ENCODE peak calls at places on chromosome 17, in nine cellular contexts. U is stomach, O is GM12891, W is HCT116, L is adrenal gland, Q is ovary, G is transverse colon, T is K562, S is Peyer's patch. D is an unnamed sample.

GRCh38 chr17:27414271-27414670 is 42.0 kb upstream of the KSR1 start:
- DNase-seq in U (no peak), O (no peak), W (no peak), L (no peak), Q (no peak), G (no peak), T (no peak), S (no peak), D (no peak)

GRCh38 chr17:78488156-78488555 is 89.0 kb downstream of the DNAH17 start:
- DNase-seq in U (no peak), O (no peak), W (no peak), L (no peak), Q (no peak), G (no peak), T (no peak), S (no peak), D (no peak)

GRCh38 chr17:30187528-30187927 is 48.0 kb downstream of the SLC6A4 start:
- DNase-seq in U (no peak), O (no peak), W (no peak), L (no peak), Q (no peak), G (no peak), T (no peak), S (no peak), D (no peak)

GRCh38 chr17:59377410-59377809 is 46.0 kb downstream of the YPEL2 start:
- DNase-seq in U (no peak), O (no peak), W (no peak), L (no peak), Q (no peak), G (no peak), T (no peak), S (no peak), D (no peak)

GRCh38 chr17:3808701-3809100 is 7.7 kb upstream of the ITGAE start:
- DNase-seq in U (no peak), O (no peak), W (no peak), L (no peak), Q (no peak), G (no peak), T (no peak), S (no peak), D (no peak)

GRCh38 chr17:9020824-9021157 is 519 bp upstream of the NTN1 start:
- DNase-seq in U (no peak), O (no peak), W (no peak), L (no peak), Q (no peak), G (no peak), T (no peak), S (no peak), D (no peak)

GRCh38 chr17:61076649-61077048 is 323.0 kb upstream of the TBX2 start:
- DNase-seq in U (no peak), O (no peak), W (no peak), L (no peak), Q (no peak), G (no peak), T (no peak), S (no peak), D (no peak)

GRCh38 chr17:13765701-13766100 is 164.0 kb upstream of the HS3ST3A1 start:
- DNase-seq in U (no peak), O (no peak), W (no peak), L (no peak), Q (no peak), G (no peak), T (no peak), S (no peak), D (no peak)

GRCh38 chr17:70132505-70132904 is 36.8 kb upstream of the KCNJ2 start:
- DNase-seq in U (no peak), O (no peak), W (no peak), L (no peak), Q (no peak), G (no peak), T (no peak), S (no peak), D (no peak)

GRCh38 chr17:12180644-12181261 is 160.1 kb downstream of the MAP2K4 start:
- DNase-seq in U (no peak), O (no peak), W (peak; percentile 47), L (no peak), Q (peak; percentile 49), G (peak; percentile 11), T (peak; percentile 58), S (peak; percentile 51), D (peak; percentile 18)

GRCh38 chr17:67266496-67266895 is 21.5 kb upstream of the HELZ start:
- DNase-seq in U (no peak), O (no peak), W (no peak), L (no peak), Q (no peak), G (no peak), T (no peak), S (peak; percentile 15), D (peak; percentile 10)

GRCh38 chr17:74148901-74149596 is 54.4 kb upstream of the RPL38 start:
- DNase-seq in U (no peak), O (no peak), W (no peak), L (peak; percentile 25), Q (no peak), G (no peak), T (no peak), S (no peak), D (no peak)

GRCh38 chr17:81387235-81388060 is 7.8 kb upstream of the BAHCC1 start:
- DNase-seq in U (peak; percentile 53), O (peak; percentile 73), W (no peak), L (peak; percentile 87), Q (peak; percentile 72), G (peak; percentile 76), T (peak; percentile 70), S (peak; percentile 72), D (peak; percentile 60)
- TF ChIP-seq POLR2A in U (no peak), O (no peak), W (peak; percentile 81), L (no peak), Q (no peak), G (peak; percentile 62), T (peak; percentile 69), S (no peak), D (peak; percentile 70)

GRCh38 chr17:64178011-64178825 is 48.3 kb upstream of the ERN1 start:
- DNase-seq in U (peak; percentile 38), O (no peak), W (no peak), L (peak; percentile 38), Q (no peak), G (no peak), T (no peak), S (no peak), D (peak; percentile 49)
- TF ChIP-seq POLR2A in U (no peak), O (no peak), W (no peak), L (no peak), Q (no peak), G (no peak), T (no peak), S (no peak), D (no peak)

GRCh38 chr17:17783121-17783824 is 53.5 kb downstream of the SREBF1 start:
- DNase-seq in U (peak; percentile 88), O (peak; percentile 59), W (no peak), L (peak; percentile 85), Q (peak; percentile 73), G (peak; percentile 60), T (peak; percentile 75), S (peak; percentile 70), D (peak; percentile 80)

GRCh38 chr17:17782425-17783120 is 54.2 kb downstream of the SREBF1 start:
- DNase-seq in U (peak; percentile 46), O (no peak), W (no peak), L (no peak), Q (no peak), G (no peak), T (peak; percentile 38), S (no peak), D (peak; percentile 45)

GRCh38 chr17:17780941-17781590 is 55.7 kb downstream of the SREBF1 start:
- DNase-seq in U (peak; percentile 52), O (no peak), W (no peak), L (peak; percentile 72), Q (peak; percentile 49), G (peak; percentile 16), T (no peak), S (no peak), D (no peak)

GRCh38 chr17:17783825-17784598 is 52.8 kb downstream of the SREBF1 start:
- DNase-seq in U (peak; percentile 61), O (no peak), W (no peak), L (peak; percentile 79), Q (peak; percentile 65), G (peak; percentile 38), T (no peak), S (peak; percentile 67), D (peak; percentile 47)

DNA sequence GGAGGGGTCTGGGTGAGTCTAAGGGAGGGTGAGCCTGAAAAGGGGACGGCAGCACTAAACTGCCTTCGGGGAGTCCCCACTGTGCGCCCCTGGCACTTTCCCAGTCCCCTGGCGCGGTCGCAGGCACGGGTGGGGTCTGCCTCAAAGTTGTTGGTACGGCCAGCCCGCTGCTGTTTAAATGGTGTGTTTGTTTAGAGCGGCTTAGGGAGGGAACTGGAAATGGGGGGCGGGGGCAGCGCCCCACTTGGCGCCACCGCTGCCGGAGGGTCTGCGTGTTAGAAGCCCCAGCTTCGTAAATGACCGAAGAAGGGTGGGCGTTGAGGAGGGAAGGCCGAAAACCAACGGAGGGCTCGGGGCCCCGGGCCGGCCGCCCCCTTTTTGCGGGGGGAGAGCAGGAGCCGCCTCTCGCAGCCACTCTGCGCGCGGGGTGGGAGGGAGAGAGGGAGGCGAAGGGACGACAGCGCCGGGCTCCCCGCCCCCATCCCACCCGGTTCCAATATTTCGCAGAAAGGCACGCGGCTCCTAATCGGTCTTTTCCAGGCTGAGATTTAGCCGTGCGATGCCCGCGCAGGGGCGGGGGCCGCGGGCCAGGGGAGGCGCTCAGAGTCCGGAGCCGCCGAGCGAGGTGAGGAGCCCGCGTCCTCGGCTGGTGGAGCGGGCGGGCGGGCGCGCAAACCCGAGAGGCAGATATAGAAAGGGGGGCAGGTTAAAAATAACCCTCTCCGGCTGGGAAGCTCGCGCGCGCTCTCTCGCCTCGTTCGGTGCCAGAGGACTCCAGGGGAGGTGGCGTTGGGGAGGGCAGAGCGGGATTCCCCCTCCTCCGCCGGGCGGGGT is 55.0 kb downstream of the SREBF1 start:
- DNase-seq in U (peak; percentile 84), O (no peak), W (no peak), L (peak; percentile 91), Q (peak; percentile 88), G (peak; percentile 65), T (no peak), S (peak; percentile 59), D (peak; percentile 68)
- TF ChIP-seq POLR2A in U (no peak), O (no peak), W (no peak), L (no peak), Q (no peak), G (no peak), T (no peak), S (no peak), D (no peak)

GRCh38 chr17:1651559-1651844 is 1.8 kb upstream of the RILP start:
- DNase-seq in U (no peak), O (no peak), W (no peak), L (no peak), Q (no peak), G (no peak), T (no peak), S (no peak), D (no peak)

GRCh38 chr17:1650731-1651558 is 1.3 kb upstream of the RILP start:
- DNase-seq in U (no peak), O (no peak), W (no peak), L (no peak), Q (no peak), G (peak; percentile 54), T (peak; percentile 20), S (no peak), D (peak; percentile 19)

GRCh38 chr17:1648582-1649115 is 1.0 kb downstream of the RILP start:
- DNase-seq in U (peak; percentile 97), O (peak; percentile 95), W (peak; percentile 89), L (peak; percentile 98), Q (peak; percentile 95), G (peak; percentile 96), T (peak; percentile 94), S (peak; percentile 98), D (peak; percentile 96)

GRCh38 chr17:1649116-1649843 is 386 bp downstream of the RILP start:
- DNase-seq in U (peak; percentile 83), O (peak; percentile 82), W (peak; percentile 28), L (peak; percentile 95), Q (peak; percentile 91), G (peak; percentile 81), T (peak; percentile 81), S (peak; percentile 89), D (peak; percentile 88)

GRCh38 chr17:1649844-1650409 is at the start of gene RILP:
- DNase-seq in U (peak; percentile 95), O (no peak), W (peak; percentile 24), L (peak; percentile 95), Q (peak; percentile 76), G (peak; percentile 91), T (peak; percentile 96), S (peak; percentile 89), D (peak; percentile 93)
- TF ChIP-seq POLR2A in U (peak; percentile 11), O (peak; percentile 25), W (no peak), L (no peak), Q (no peak), G (peak; percentile 64), T (peak; percentile 56), S (peak; percentile 27), D (peak; percentile 50)

D was measured in body of pancreas.